ENCODE peak calls at places on chromosomes 1 and 21, in seven cellular contexts. E is NCI-H1694 treated with DMSO at 0.1 percent for 48 hours; T is Kasumi-1; I is lower leg skin; G is cardiac fibroblast; A is stimulated activated CD4-positive, alpha-beta T cell treated with anti-CD3 and anti-CD28 coated beads, Interleukin-2, amount 100 ng/mL, for 48 hours; P is AG20443. S is an unnamed sample.

GRCh38 chr21:31408306-31409088 is 64.4 kb upstream of the TIAM1 start:
- DNase-seq in E (no peak), T (no peak), I (peak; percentile 28), G (peak; percentile 6), A (no peak), P (no peak), S (no peak)

GRCh38 chr21:28944296-28944695 is 48.4 kb downstream of the LTN1 start:
- DNase-seq in E (no peak), T (no peak), I (no peak), G (peak; percentile 35), A (no peak), P (peak; percentile 10), S (no peak)

GRCh38 chr1:203600782-203601513 is 25.7 kb upstream of the ATP2B4 start:
- DNase-seq in E (no peak), T (no peak), I (no peak), G (no peak), A (no peak), P (no peak), S (no peak)

GRCh38 chr1:110218137-110218536 is 8.0 kb downstream of the KCNC4 start:
- DNase-seq in E (no peak), T (no peak), I (no peak), G (no peak), A (no peak), P (no peak), S (no peak)

GRCh38 chr1:111833334-111833733 is 77.6 kb downstream of the DDX20 start:
- DNase-seq in E (peak; percentile 30), T (peak; percentile 4), I (no peak), G (peak; percentile 6), A (no peak), P (peak; percentile 28), S (no peak)

GRCh38 chr21:45543371-45543709 is 1.1 kb upstream of the SLC19A1 start:
- DNase-seq in E (no peak), T (no peak), I (no peak), G (no peak), A (no peak), P (no peak), S (no peak)

GRCh38 chr1:201557572-201557958 is 18.6 kb downstream of the NAV1 start:
- DNase-seq in E (no peak), T (no peak), I (peak; percentile 26), G (peak; percentile 57), A (no peak), P (no peak), S (no peak)

GRCh38 chr1:31308036-31308435 is 11.2 kb downstream of the ZCCHC17 start:
- DNase-seq in E (no peak), T (no peak), I (no peak), G (no peak), A (no peak), P (no peak), S (no peak)

GRCh38 chr1:93846151-93846928 is 32.7 kb downstream of the DNTTIP2 start:
- DNase-seq in E (peak; percentile 86), T (peak; percentile 86), I (peak; percentile 98), G (peak; percentile 82), A (peak; percentile 65), P (peak; percentile 86), S (peak; percentile 94)

S was measured in ascending aorta.